ENCODE peak calls at places on chromosomes 5 and 9, in six cellular contexts. Q, L, E, O, P and S are unnamed samples.

GRCh38 chr5:62206150-62206829 is 99.7 kb upstream of the KIF2A start:
- DNase-seq in L (no peak), P (no peak), Q (peak), O (no peak), E (peak), S (no peak)

GRCh38 chr5:76960004-76960625 is 7.3 kb downstream of the CRHBP start:
- DNase-seq in E (peak), Q (peak), L (no peak), O (no peak), P (no peak), S (no peak)

GRCh38 chr9:136117291-136118060 is 1.2 kb downstream of the TMEM250 start:
- DNase-seq in O (no peak), P (no peak), Q (no peak), L (no peak), E (peak), S (no peak)

GRCh38 chr5:107294151-107294550 is 376.6 kb downstream of the EFNA5 start:
- DNase-seq in Q (no peak), P (no peak), O (no peak), E (no peak), L (no peak), S (no peak)

GRCh38 chr5:168179185-168179584 is 112.3 kb upstream of the WWC1 start:
- DNase-seq in Q (no peak), P (no peak), L (no peak), E (no peak), O (no peak), S (no peak)

GRCh38 chr5:59745422-59745863 is 148.1 kb downstream of the PDE4D start:
- DNase-seq in Q (peak), P (peak), L (no peak), E (no peak), O (peak), S (no peak)

GRCh38 chr5:122077451-122078115 is 476 bp downstream of the LOX start:
- DNase-seq in E (peak), O (no peak), P (no peak), L (no peak), Q (no peak), S (no peak)

GRCh38 chr5:60487466-60487865 is 212.5 kb downstream of the DEPDC1B start:
- DNase-seq in Q (no peak), O (no peak), P (no peak), E (no peak), L (no peak), S (no peak)

GRCh38 chr5:66207800-66208561 is 63.9 kb downstream of the SREK1 start:
- DNase-seq in E (no peak), P (no peak), L (no peak), O (no peak), Q (no peak), S (no peak)

GRCh38 chr5:172178301-172179031 is 9.6 kb downstream of the STK10 start:
- DNase-seq in L (peak), Q (no peak), P (no peak), O (no peak), E (no peak), S (no peak)

GRCh38 chr9:126722252-126722921 is 82.5 kb upstream of the ZBTB43 start:
- DNase-seq in Q (peak), E (peak), P (no peak), O (no peak), L (peak), S (peak)